ENCODE peak calls at places on chromosomes 4 and X, in four cellular contexts. One of them, this sample, is unnamed.

GRCh38 chr4:6119507-6120020 is 80.8 kb downstream of the JAKMIP1 start:
- DNase-seq in mammary epithelial cell: peak; percentile 11
- DNase-seq in RWPE1: no peak
- DNase-seq in astrocyte: no peak
- DNase-seq in this sample: peak; percentile 52

GRCh38 chr4:112279025-112279881 is 6.5 kb downstream of the TIFA start:
- DNase-seq in mammary epithelial cell: no peak
- DNase-seq in RWPE1: no peak
- DNase-seq in astrocyte: no peak
- DNase-seq in this sample: no peak

GRCh38 chrX:43504394-43504793 is 151.7 kb upstream of the MAOA start:
- DNase-seq in mammary epithelial cell: peak; percentile 26
- DNase-seq in RWPE1: no peak
- DNase-seq in astrocyte: no peak
- DNase-seq in this sample: no peak

GRCh38 chr4:141587897-141588296 is 48.5 kb upstream of the IL15 start:
- DNase-seq in mammary epithelial cell: peak; percentile 35
- DNase-seq in RWPE1: peak; percentile 9
- DNase-seq in astrocyte: peak; percentile 27
- DNase-seq in this sample: no peak

GRCh38 chrX:63713510-63713909 is 71.5 kb downstream of the ARHGEF9 start:
- DNase-seq in mammary epithelial cell: no peak
- DNase-seq in RWPE1: no peak
- DNase-seq in astrocyte: peak; percentile 42
- DNase-seq in this sample: peak; percentile 48

GRCh38 chr4:132063829-132064228 is 1085.3 kb upstream of the PCDH10 start:
- DNase-seq in mammary epithelial cell: no peak
- DNase-seq in RWPE1: no peak
- DNase-seq in astrocyte: peak; percentile 64
- DNase-seq in this sample: no peak

GRCh38 chr4:81516241-81516640 is 44.5 kb upstream of the RASGEF1B start:
- DNase-seq in mammary epithelial cell: no peak
- DNase-seq in RWPE1: no peak
- DNase-seq in astrocyte: no peak
- DNase-seq in this sample: no peak

GRCh38 chrX:24167719-24168472 is 18.4 kb downstream of the ZFX start:
- DNase-seq in mammary epithelial cell: no peak
- DNase-seq in RWPE1: no peak
- DNase-seq in astrocyte: peak; percentile 36
- DNase-seq in this sample: no peak

GRCh38 chrX:10582215-10582733 is 38.1 kb downstream of the MID1 start:
- DNase-seq in mammary epithelial cell: no peak
- DNase-seq in RWPE1: no peak
- DNase-seq in astrocyte: peak; percentile 80
- DNase-seq in this sample: no peak

GRCh38 chr4:27894951-27895350 is 1034.3 kb downstream of the STIM2 start:
- DNase-seq in mammary epithelial cell: no peak
- DNase-seq in RWPE1: no peak
- DNase-seq in astrocyte: no peak
- DNase-seq in this sample: no peak

GRCh38 chr4:100269446-100269845 is 79.2 kb upstream of the DDIT4L start:
- DNase-seq in mammary epithelial cell: no peak
- DNase-seq in RWPE1: no peak
- DNase-seq in astrocyte: no peak
- DNase-seq in this sample: no peak

GRCh38 chrX:19811807-19812604 is 75.4 kb downstream of the SH3KBP1 start:
- DNase-seq in mammary epithelial cell: no peak
- DNase-seq in RWPE1: no peak
- DNase-seq in astrocyte: peak; percentile 81
- DNase-seq in this sample: no peak

GRCh38 chr4:141210168-141210567 is 10.5 kb upstream of the ZNF330 start:
- DNase-seq in mammary epithelial cell: peak; percentile 4
- DNase-seq in RWPE1: no peak
- DNase-seq in astrocyte: no peak
- DNase-seq in this sample: no peak

GRCh38 chrX:153984351-153985178 is 12.0 kb downstream of the TMEM187 start:
- DNase-seq in mammary epithelial cell: no peak
- DNase-seq in RWPE1: no peak
- DNase-seq in astrocyte: no peak
- DNase-seq in this sample: no peak

GRCh38 chr4:188197566-188197965 is 58.3 kb downstream of the TRIML1 start:
- DNase-seq in mammary epithelial cell: no peak
- DNase-seq in RWPE1: no peak
- DNase-seq in astrocyte: no peak
- DNase-seq in this sample: no peak

GRCh38 chr4:146957252-146957651 is 11.6 kb upstream of the TTC29 start:
- DNase-seq in mammary epithelial cell: peak; percentile 77
- DNase-seq in RWPE1: peak; percentile 77
- DNase-seq in astrocyte: peak; percentile 93
- DNase-seq in this sample: no peak

GRCh38 chr4:72701987-72702819 is 133.2 kb upstream of the ADAMTS3 start:
- DNase-seq in mammary epithelial cell: peak; percentile 40
- DNase-seq in RWPE1: peak; percentile 55
- DNase-seq in astrocyte: peak; percentile 36
- DNase-seq in this sample: peak; percentile 56

GRCh38 chr4:81919238-81919637 is 447.5 kb upstream of the RASGEF1B start:
- DNase-seq in mammary epithelial cell: peak; percentile 27
- DNase-seq in RWPE1: peak; percentile 9
- DNase-seq in astrocyte: no peak
- DNase-seq in this sample: peak; percentile 61

GRCh38 chr4:14532436-14532835 is 469.8 kb upstream of the CPEB2 start:
- DNase-seq in mammary epithelial cell: no peak
- DNase-seq in RWPE1: no peak
- DNase-seq in astrocyte: no peak
- DNase-seq in this sample: no peak

GRCh38 chr4:37415845-37416369 is 171.4 kb downstream of the NWD2 start:
- DNase-seq in mammary epithelial cell: no peak
- DNase-seq in RWPE1: no peak
- DNase-seq in astrocyte: no peak
- DNase-seq in this sample: peak; percentile 51

GRCh38 chr4:124499266-124499665 is 213.3 kb downstream of the ANKRD50 start:
- DNase-seq in mammary epithelial cell: no peak
- DNase-seq in RWPE1: no peak
- DNase-seq in astrocyte: no peak
- DNase-seq in this sample: no peak

GRCh38 chr4:94507708-94508107 is 56.0 kb downstream of the PDLIM5 start:
- DNase-seq in mammary epithelial cell: peak; percentile 87
- DNase-seq in RWPE1: peak; percentile 62
- DNase-seq in astrocyte: peak; percentile 91
- DNase-seq in this sample: no peak

GRCh38 chr4:172202480-172203076 is 389.4 kb downstream of the GALNTL6 start:
- DNase-seq in mammary epithelial cell: no peak
- DNase-seq in RWPE1: peak; percentile 53
- DNase-seq in astrocyte: peak; percentile 8
- DNase-seq in this sample: peak; percentile 44

GRCh38 chrX:500481-501010 is 113.8 kb upstream of the PPP2R3B start:
- DNase-seq in mammary epithelial cell: no peak
- DNase-seq in RWPE1: no peak
- DNase-seq in astrocyte: no peak
- DNase-seq in this sample: no peak

GRCh38 chrX:133444196-133444595 is 28.9 kb upstream of the GPC4 start:
- DNase-seq in mammary epithelial cell: peak; percentile 35
- DNase-seq in RWPE1: no peak
- DNase-seq in astrocyte: no peak
- DNase-seq in this sample: no peak

GRCh38 chrX:69264134-69264533 is 98.9 kb upstream of the PJA1 start:
- DNase-seq in mammary epithelial cell: no peak
- DNase-seq in RWPE1: no peak
- DNase-seq in astrocyte: no peak
- DNase-seq in this sample: peak; percentile 85

DNA sequence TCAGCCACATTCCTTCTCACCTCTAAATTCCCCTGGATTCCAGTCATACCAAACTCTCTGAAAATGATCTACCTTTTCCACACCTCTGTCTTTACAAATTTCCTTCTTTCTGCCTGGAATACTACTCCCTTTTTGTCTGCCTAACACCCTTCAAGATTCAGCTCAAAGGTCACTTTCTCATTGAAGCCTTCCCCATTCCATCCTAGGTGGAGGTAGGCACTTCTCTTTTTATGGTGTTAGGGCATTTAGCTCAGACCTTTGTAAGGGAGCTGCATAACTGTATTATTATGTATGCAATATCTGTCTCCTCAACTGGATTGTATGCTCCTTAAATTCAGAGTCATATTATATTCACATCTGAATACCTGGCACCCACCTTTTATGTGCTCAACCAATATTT is 137.7 kb downstream of the RCHY1 start:
- DNase-seq in mammary epithelial cell: no peak
- DNase-seq in RWPE1: no peak
- DNase-seq in astrocyte: no peak
- DNase-seq in this sample: no peak
- H3K27ac ChIP-seq in mammary epithelial cell: no peak overlapping the region
- H3K27ac ChIP-seq in RWPE1: no peak overlapping the region
- H3K27ac ChIP-seq in astrocyte: no peak overlapping the region
- H3K27ac ChIP-seq in this sample: no peak overlapping the region

DNA sequence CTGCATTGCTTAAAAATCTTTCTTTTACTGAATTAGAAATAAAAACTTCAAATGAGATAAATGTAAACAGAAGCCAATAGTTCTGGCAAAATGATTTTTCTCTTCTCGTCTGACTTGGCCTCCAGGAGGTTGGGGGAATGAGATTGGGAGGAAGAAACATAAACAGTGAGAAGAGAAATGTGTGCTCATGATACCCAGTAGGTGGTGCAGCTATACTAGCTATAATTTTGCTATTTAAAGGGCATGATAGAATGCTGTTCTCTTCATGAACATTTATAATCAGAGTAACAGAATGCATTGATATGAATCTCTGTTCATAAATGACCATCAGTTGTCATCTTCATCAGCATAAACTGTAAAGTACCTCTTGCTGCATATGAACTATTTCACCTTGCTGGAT is 85.5 kb downstream of the TACR3 start:
- DNase-seq in mammary epithelial cell: no peak
- DNase-seq in RWPE1: peak; percentile 1
- DNase-seq in astrocyte: no peak
- DNase-seq in this sample: no peak
- TF ChIP-seq CTCF in mammary epithelial cell: peak; percentile 36
- TF ChIP-seq CTCF in RWPE1: no peak
- TF ChIP-seq CTCF in astrocyte: no peak
- TF ChIP-seq CTCF in this sample: peak; percentile 19

DNA sequence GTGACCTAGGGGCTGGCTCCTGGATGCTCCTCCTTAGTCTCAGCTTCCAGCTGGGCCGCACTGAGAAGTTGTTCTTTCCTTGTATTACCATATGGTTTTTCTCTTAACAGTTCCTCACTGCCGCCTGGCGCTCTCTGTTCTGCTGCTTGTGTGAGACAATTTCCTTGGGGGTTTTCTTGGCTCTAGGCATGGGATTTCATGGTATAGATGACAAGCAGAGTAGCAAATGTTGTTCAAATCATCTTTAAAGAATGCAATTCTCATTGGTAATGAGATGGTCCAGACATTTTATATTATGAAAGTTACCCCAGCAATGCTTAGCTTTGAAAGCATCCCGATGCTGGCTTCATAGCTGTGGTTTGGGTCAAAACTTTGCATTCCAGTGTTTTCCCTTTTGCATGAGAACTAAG is 37.6 kb downstream of the SEPTIN11 start:
- DNase-seq in mammary epithelial cell: no peak
- DNase-seq in RWPE1: no peak
- DNase-seq in astrocyte: peak; percentile 99
- DNase-seq in this sample: peak; percentile 79
- H3K27ac ChIP-seq in mammary epithelial cell: no peak overlapping the region
- H3K27ac ChIP-seq in RWPE1: no peak overlapping the region
- H3K27ac ChIP-seq in astrocyte: peak overlapping the region; percentile 98
- H3K27ac ChIP-seq in this sample: no peak overlapping the region

GRCh38 chr4:142671516-142671915 is 174.6 kb downstream of the INPP4B start:
- DNase-seq in mammary epithelial cell: no peak
- DNase-seq in RWPE1: no peak
- DNase-seq in astrocyte: no peak
- DNase-seq in this sample: no peak
- TF ChIP-seq CTCF in mammary epithelial cell: no peak
- TF ChIP-seq CTCF in RWPE1: no peak
- TF ChIP-seq CTCF in astrocyte: no peak
- TF ChIP-seq CTCF in this sample: peak; percentile 65

GRCh38 chr4:38820329-38821061 is 15.9 kb upstream of the TLR1 start:
- DNase-seq in mammary epithelial cell: peak; percentile 71
- DNase-seq in RWPE1: no peak
- DNase-seq in astrocyte: no peak
- DNase-seq in this sample: no peak

GRCh38 chr4:38811307-38811706 is 6.7 kb upstream of the TLR1 start:
- DNase-seq in mammary epithelial cell: no peak
- DNase-seq in RWPE1: no peak
- DNase-seq in astrocyte: no peak
- DNase-seq in this sample: no peak

GRCh38 chr4:38818441-38818976 is 13.9 kb upstream of the TLR1 start:
- DNase-seq in mammary epithelial cell: peak; percentile 98
- DNase-seq in RWPE1: peak; percentile 25
- DNase-seq in astrocyte: no peak
- DNase-seq in this sample: no peak

GRCh38 chr4:38819569-38819968 is 15.0 kb upstream of the TLR1 start:
- DNase-seq in mammary epithelial cell: peak; percentile 93
- DNase-seq in RWPE1: no peak
- DNase-seq in astrocyte: peak; percentile 65
- DNase-seq in this sample: no peak

GRCh38 chr4:38815879-38816782 is 11.5 kb upstream of the TLR1 start:
- DNase-seq in mammary epithelial cell: peak; percentile 75
- DNase-seq in RWPE1: no peak
- DNase-seq in astrocyte: peak; percentile 32
- DNase-seq in this sample: no peak
- H3K27ac ChIP-seq in mammary epithelial cell: no peak overlapping the region
- H3K27ac ChIP-seq in RWPE1: no peak overlapping the region
- H3K27ac ChIP-seq in astrocyte: no peak overlapping the region
- H3K27ac ChIP-seq in this sample: no peak overlapping the region

GRCh38 chr4:38832624-38833528 is 23.7 kb downstream of the TLR6 start:
- DNase-seq in mammary epithelial cell: no peak
- DNase-seq in RWPE1: no peak
- DNase-seq in astrocyte: no peak
- DNase-seq in this sample: peak; percentile 48
- TF ChIP-seq CTCF in mammary epithelial cell: no peak
- TF ChIP-seq CTCF in RWPE1: no peak
- TF ChIP-seq CTCF in astrocyte: peak; percentile 8
- TF ChIP-seq CTCF in this sample: peak; percentile 67

GRCh38 chr4:39045791-39046221 is 13.6 kb upstream of the TMEM156 start:
- DNase-seq in mammary epithelial cell: no peak
- DNase-seq in RWPE1: peak; percentile 25
- DNase-seq in astrocyte: no peak
- DNase-seq in this sample: no peak
- H3K27ac ChIP-seq in mammary epithelial cell: peak overlapping the region; percentile 67
- H3K27ac ChIP-seq in RWPE1: peak overlapping the region; percentile 91
- H3K27ac ChIP-seq in astrocyte: peak overlapping the region; percentile 91
- H3K27ac ChIP-seq in this sample: no peak overlapping the region

GRCh38 chr4:7876096-7876993 is 63.3 kb downstream of the AFAP1 start:
- DNase-seq in mammary epithelial cell: peak; percentile 66
- DNase-seq in RWPE1: no peak
- DNase-seq in astrocyte: peak; percentile 74
- DNase-seq in this sample: peak; percentile 83
- TF ChIP-seq CTCF in mammary epithelial cell: peak; percentile 49
- TF ChIP-seq CTCF in RWPE1: no peak
- TF ChIP-seq CTCF in astrocyte: peak; percentile 37
- TF ChIP-seq CTCF in this sample: peak; percentile 75

GRCh38 chrX:21735038-21735752 is 22.7 kb downstream of the SMPX start:
- DNase-seq in mammary epithelial cell: peak; percentile 34
- DNase-seq in RWPE1: no peak
- DNase-seq in astrocyte: peak; percentile 76
- DNase-seq in this sample: no peak
- H3K27ac ChIP-seq in mammary epithelial cell: no peak overlapping the region
- H3K27ac ChIP-seq in RWPE1: no peak overlapping the region
- H3K27ac ChIP-seq in astrocyte: peak overlapping the region; percentile 70
- H3K27ac ChIP-seq in this sample: no peak overlapping the region

GRCh38 chrX:129461801-129462456 is 61.4 kb downstream of the SMARCA1 start:
- DNase-seq in mammary epithelial cell: no peak
- DNase-seq in RWPE1: no peak
- DNase-seq in astrocyte: no peak
- DNase-seq in this sample: no peak

GRCh38 chrX:129462707-129463106 is 60.6 kb downstream of the SMARCA1 start:
- DNase-seq in mammary epithelial cell: no peak
- DNase-seq in RWPE1: no peak
- DNase-seq in astrocyte: no peak
- DNase-seq in this sample: no peak
- TF ChIP-seq CTCF in mammary epithelial cell: peak; percentile 21
- TF ChIP-seq CTCF in RWPE1: no peak
- TF ChIP-seq CTCF in astrocyte: no peak
- TF ChIP-seq CTCF in this sample: peak; percentile 58